ENCODE peak calls at places on chromosomes 12 and 14, in five cellular contexts. S is K562, F is A549, B is GM12865, T is prostate gland. L is an unnamed sample.

GRCh38 chr14:75446447-75446846 is 18.6 kb downstream of the JDP2 start:
- DNase-seq in T (no peak), B (no peak), F (no peak), S (no peak), L (no peak)

GRCh38 chr12:55142896-55143870 is 17.0 kb downstream of the OR9K2 start:
- DNase-seq in F (peak), B (peak), T (peak), S (peak), L (peak)

GRCh38 chr12:93819048-93819491 is 141.9 kb downstream of the CRADD start:
- DNase-seq in S (no peak), B (no peak), T (peak), F (no peak), L (no peak)

GRCh38 chr12:93274937-93275336 is 102.8 kb upstream of the NUDT4 start:
- DNase-seq in T (no peak), B (no peak), S (no peak), F (no peak), L (no peak)

GRCh38 chr14:100890451-100890850 is 13.1 kb downstream of the RTL1 start:
- DNase-seq in B (no peak), S (no peak), T (no peak), F (no peak), L (no peak)

GRCh38 chr12:6158749-6159148 is 34.3 kb upstream of the VWF start:
- DNase-seq in T (no peak), F (no peak), S (no peak), B (no peak), L (no peak)

GRCh38 chr12:65999564-66000280 is 130.8 kb downstream of the LLPH start:
- DNase-seq in F (no peak), T (no peak), B (no peak), S (no peak), L (no peak)

GRCh38 chr14:64717870-64718269 is 13.6 kb downstream of the PLEKHG3 start:
- DNase-seq in B (no peak), S (no peak), F (no peak), T (peak), L (no peak)

GRCh38 chr12:106142591-106143261 is 4.0 kb upstream of the NUAK1 start:
- DNase-seq in S (no peak), F (no peak), B (no peak), T (no peak), L (no peak)

GRCh38 chr14:105051182-105052109 is 13.8 kb downstream of the GPR132 start:
- DNase-seq in S (no peak), T (no peak), B (no peak), F (no peak), L (no peak)

GRCh38 chr14:103090481-103091020 is 4.0 kb upstream of the EXOC3L4 start:
- DNase-seq in T (no peak), S (no peak), F (no peak), B (no peak), L (no peak)

GRCh38 chr14:103091041-103091882 is 3.3 kb upstream of the EXOC3L4 start:
- DNase-seq in S (peak), F (peak), B (peak), T (peak), L (peak)

GRCh38 chr14:103089386-103090335 is 4.9 kb upstream of the EXOC3L4 start:
- DNase-seq in S (no peak), B (no peak), F (no peak), T (no peak), L (no peak)

GRCh38 chr14:103093856-103094405 is 594 bp upstream of the EXOC3L4 start:
- DNase-seq in F (no peak), B (no peak), T (no peak), S (no peak), L (no peak)

DNA sequence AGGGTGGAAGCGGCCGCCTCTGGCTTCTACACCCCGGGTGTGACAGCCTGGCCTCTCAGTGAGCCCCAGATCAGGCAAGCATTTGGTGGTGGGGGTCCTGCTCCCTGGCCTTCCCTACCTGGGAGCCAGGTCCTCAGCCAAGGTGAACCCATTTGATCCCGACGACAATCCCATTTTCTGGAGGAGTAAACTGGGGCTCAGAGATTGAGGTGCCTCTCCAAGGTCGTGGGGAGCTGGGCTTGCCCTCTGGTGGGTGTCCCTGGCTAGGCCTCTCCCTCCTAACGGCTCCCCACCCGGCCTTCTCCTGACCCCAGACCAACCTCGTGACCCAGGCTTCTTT is 2.7 kb upstream of the EXOC3L4 start:
- DNase-seq in S (no peak), T (no peak), B (no peak), F (no peak), L (no peak)
- TF ChIP-seq CTCF in S (no peak), T (no peak), B (no peak), F (no peak), L (no peak)

GRCh38 chr12:68319988-68320623 is 12.1 kb downstream of the MDM1 start:
- DNase-seq in B (no peak), T (no peak), S (peak), F (no peak), L (no peak)
- H3K4me3 ChIP-seq in B (no peak), T (no peak), S (no peak), F (no peak), L (no peak)

DNA sequence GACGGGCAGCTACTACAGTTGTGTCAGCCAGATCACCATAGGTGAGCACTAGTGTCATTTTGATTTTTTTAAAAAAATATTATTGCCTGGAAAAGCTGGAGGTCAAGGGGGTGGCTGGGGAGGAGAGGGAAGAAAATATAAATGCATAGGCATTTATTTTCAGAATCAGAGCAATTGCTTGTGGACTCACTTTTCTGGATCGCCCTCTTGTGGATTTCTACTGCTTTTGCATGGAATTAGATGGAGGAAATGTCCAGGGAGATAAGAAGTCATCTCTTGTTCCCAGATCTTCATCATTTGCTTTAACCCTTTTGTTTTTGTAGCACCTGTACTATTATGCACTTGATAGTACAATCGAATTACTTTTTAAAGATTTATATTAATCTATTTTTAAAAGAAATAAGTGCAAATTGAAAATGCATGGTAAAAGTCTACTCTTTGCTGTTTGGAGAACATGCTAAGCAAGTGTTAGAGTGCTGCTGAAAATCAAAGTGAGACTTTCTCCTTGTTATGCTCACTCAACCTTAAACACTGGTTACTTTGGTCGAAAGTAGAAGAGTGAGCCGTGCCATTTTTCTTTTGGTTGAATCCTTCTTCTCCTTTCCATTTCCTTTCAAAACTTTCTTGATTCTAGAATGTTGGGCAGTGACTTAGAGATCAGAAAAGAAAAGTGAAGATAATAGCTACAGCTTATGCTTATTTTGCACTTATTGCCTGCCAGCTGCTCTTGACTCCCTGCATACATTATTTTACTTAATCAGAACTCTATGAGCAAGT is 60.6 kb upstream of the ANO4 start:
- DNase-seq in T (no peak), F (peak), B (peak), S (no peak), L (no peak)
- TF ChIP-seq CTCF in T (peak), F (peak), B (peak), S (peak), L (peak)

GRCh38 chr14:103832046-103832445 is 15.3 kb downstream of the PPP1R13B start:
- DNase-seq in T (no peak), B (no peak), F (no peak), S (no peak), L (no peak)

GRCh38 chr14:103828315-103828967 is 18.9 kb downstream of the PPP1R13B start:
- DNase-seq in T (no peak), F (no peak), S (no peak), B (no peak), L (peak)

GRCh38 chr14:103834956-103835355 is 12.4 kb downstream of the PPP1R13B start:
- DNase-seq in S (no peak), B (no peak), F (no peak), T (peak), L (no peak)

GRCh38 chr14:103833711-103834110 is 13.7 kb downstream of the PPP1R13B start:
- DNase-seq in S (no peak), T (no peak), B (no peak), F (no peak), L (no peak)

DNA sequence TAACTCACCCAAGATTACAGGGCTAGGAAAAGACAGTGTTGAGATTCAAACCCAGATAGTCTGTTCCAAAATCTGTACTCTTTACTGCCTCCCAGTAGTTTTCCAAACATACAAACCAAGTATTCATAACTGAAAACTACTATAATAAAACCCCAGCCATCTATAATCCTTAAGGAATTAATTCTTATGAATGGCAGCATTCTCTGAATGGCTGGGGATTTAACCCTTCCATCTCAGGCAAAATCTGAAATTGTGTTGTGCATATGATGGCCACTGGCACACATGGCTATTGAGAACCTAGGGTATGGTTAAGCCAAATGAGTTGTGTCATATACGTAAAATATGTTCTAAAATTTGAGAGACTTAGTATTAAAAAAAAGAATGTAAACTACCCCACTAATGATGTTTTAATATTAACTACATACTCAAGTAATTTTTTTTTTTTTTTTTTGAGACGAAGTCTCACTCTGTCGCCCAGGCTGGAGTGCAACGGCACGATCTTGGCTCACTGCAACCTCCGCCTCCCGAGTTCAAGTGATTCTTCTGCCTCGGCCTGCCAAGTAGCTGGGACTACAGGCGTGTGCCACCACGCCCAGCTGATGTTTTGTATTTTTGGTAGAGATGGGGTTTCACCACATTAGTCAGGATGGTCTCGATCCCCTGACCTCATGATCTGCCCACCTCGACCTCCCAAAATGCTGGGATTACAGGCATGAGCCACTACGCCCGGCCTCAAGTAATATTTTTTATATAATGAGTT is 16.7 kb downstream of the PPP1R13B start:
- DNase-seq in S (no peak), T (no peak), F (no peak), B (no peak), L (no peak)
- H3K4me3 ChIP-seq in S (no peak), T (no peak), F (no peak), B (no peak), L (no peak)

GRCh38 chr14:43692706-43693105 is 814.4 kb downstream of the FSCB start:
- DNase-seq in F (no peak), T (no peak), B (no peak), S (no peak), L (no peak)

DNA sequence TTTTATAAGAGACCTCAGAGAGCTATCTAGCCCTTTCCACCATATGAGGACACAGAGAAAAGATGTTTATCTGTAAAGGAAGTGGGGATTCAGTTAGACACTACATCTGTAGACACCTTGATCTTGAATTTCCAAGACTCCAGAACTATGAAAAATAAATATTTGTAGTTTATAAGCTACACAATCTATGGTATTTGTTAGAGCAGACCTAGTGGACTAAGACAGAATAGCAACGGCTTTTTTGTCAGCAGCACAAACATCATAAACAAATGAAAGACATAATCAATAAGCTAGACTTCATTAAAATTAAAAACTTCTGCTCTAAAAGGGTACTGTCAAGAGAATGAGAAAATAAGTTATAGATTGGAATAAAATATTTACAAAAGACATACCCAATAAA is 810.1 kb downstream of the FSCB start:
- DNase-seq in T (no peak), S (no peak), B (no peak), F (no peak), L (no peak)
- TF ChIP-seq CTCF in T (no peak), S (no peak), B (no peak), F (no peak), L (no peak)

DNA sequence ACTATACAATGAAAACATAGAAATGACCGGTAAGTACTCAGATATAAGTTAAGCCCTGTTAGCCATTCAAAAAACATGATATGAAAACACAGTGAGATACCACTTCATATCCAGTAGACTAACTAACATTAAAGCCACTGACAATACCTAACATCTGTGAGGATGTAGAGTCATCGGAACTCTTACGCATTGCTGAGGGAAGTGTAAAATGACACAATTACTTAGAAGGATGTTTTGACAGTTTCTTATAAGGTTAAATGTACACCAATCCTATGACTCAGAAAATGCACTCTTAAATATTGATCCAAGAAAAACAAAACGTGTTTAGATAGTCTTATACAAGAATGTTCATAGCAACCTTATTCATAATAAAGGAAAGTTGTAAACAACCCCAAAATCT is 782.9 kb downstream of the BCL11B start:
- DNase-seq in B (no peak), F (no peak), T (no peak), S (no peak), L (no peak)
- H3K4me3 ChIP-seq in B (no peak), F (no peak), T (no peak), S (no peak), L (no peak)

DNA sequence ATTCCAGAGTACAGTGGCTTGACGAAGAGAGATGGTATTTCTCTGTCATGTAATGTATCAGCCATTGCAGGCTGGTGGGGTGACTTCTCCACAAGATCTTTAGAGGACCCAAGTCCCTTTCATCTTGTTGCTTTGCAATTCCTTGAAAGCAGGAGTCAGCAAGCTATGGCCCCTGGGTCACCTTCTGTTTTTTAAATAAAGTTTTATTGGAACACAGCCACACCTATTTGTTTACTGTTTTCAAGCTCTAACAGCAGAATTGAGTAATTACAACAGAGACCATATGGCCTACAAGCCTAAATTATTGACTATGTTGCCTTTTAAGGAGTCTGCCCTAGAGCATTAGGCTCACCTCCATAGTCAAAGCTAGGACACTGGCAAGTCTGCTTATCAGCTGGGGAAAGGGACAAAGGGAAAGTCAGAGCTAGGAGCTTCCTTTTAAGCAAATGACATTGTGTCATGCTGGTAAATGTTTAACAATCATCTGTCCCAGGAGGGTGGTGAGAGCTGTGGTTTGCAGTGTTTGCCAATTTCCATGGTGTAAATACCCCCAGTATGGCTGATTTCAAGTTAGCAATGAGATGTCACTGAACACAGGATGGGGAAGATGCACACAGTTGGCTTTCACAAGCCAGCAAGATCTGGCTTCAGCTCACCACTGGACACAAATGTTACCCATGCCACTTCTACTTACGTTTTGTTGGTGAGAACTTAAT is 87.7 kb upstream of the PWP1 start:
- DNase-seq in B (no peak), T (no peak), S (no peak), F (no peak), L (no peak)
- TF ChIP-seq CTCF in B (no peak), T (no peak), S (no peak), F (no peak), L (no peak)

GRCh38 chr14:90302529-90303303 is 29.0 kb downstream of the NRDE2 start:
- DNase-seq in T (no peak), B (no peak), S (no peak), F (no peak), L (no peak)

GRCh38 chr14:90301580-90302181 is 30.1 kb downstream of the NRDE2 start:
- DNase-seq in T (no peak), S (no peak), B (peak), F (peak), L (no peak)

GRCh38 chr14:90300649-90301048 is 31.1 kb downstream of the NRDE2 start:
- DNase-seq in B (no peak), F (no peak), S (no peak), T (no peak), L (no peak)

GRCh38 chr14:90299408-90299807 is 32.3 kb downstream of the NRDE2 start:
- DNase-seq in T (no peak), S (no peak), F (no peak), B (no peak), L (no peak)

GRCh38 chr14:90301122-90301521 is 30.6 kb downstream of the NRDE2 start:
- DNase-seq in S (no peak), T (no peak), F (no peak), B (no peak), L (no peak)
- H3K4me3 ChIP-seq in S (no peak), T (no peak), F (no peak), B (no peak), L (no peak)

DNA sequence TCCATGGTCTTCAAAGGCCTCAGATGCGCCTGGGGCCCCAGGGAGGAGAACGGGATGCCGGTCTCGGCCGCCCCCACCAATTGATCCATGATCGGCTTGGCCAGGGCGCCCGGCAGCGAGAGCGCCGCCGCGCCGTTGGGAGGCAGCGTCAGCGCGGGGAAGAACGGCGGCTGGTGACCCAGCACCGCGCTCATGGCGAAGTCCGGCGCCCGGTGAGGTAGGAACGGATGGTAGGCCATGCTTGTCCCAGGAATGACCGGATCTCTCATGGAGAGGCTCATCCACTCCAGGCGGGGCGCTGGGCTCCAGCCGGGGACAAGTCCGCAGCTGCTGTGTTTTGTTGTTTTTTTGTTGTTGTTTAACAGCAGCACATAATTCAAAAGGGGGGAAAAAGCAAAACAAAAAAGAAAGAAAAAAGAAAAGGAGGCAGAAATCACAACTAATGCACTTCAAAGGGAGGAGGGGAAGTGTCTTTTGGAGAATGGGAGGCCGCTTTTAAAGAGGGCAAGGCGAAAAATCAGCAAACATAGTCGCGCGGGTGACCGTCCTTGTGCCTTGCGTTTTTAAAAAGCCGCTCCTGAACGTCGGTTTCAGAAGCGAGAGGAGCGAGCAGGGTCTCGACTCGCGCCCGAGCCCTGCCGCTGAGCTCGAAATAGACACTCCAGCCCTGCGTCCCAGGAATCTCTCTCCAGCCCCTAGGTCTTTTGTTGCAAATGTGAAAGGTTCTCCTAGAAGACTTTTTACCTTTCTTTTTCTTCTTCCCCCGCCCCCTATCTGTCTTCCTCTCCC is 861 bp downstream of the TBX3 start:
- DNase-seq in S (no peak), T (no peak), F (peak), B (no peak), L (peak)
- TF ChIP-seq CTCF in S (no peak), T (no peak), F (no peak), B (no peak), L (no peak)

DNA sequence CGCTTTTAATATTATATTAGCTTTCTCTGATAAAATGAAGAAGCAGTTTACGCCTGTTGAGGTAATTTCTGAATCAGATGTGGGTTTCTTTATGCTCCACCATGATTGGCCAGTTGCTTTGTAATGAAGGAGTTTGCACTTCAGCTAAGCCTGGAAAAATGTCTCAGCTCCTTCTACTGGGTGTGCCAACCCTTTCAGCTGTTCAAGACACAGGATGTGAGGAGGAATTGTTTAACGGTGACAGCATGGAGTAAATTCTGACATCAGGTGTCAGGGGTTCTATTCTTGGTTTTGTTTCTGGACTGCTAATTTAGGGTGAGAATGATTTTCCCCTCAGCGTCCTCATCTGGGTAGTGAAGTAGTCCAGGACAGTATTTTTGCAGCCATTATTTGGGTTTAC is 43.5 kb downstream of the FLRT2 start:
- DNase-seq in F (no peak), S (no peak), B (no peak), T (no peak), L (no peak)
- H3K4me3 ChIP-seq in F (no peak), S (no peak), B (no peak), T (no peak), L (no peak)

L was measured in WERI-Rb-1.